ENCODE peak calls at places on chromosome 16, in eight cellular contexts. Y is NCI-H510A, T is H54, J is D341Med, H is iPS-NIHi11, O is transverse colon, C is fibroblast of lung, I is glutamatergic neuron. Z is an unnamed sample.

GRCh38 chr16:17313085-17313611 is 157.6 kb downstream of the XYLT1 start:
- DNase-seq in C (peak), O (peak), Y (no peak), I (no peak), H (no peak), J (no peak), T (no peak), Z (no peak)

GRCh38 chr16:26995522-26995921 is 71.2 kb upstream of the C16orf82 start:
- DNase-seq in Y (no peak), C (no peak), O (no peak), T (no peak), I (no peak), J (no peak), H (no peak), Z (no peak)

GRCh38 chr16:84190731-84191388 is at the start of gene ADAD2:
- DNase-seq in Y (no peak), I (no peak), H (peak), J (no peak), T (no peak), C (no peak), O (no peak), Z (no peak)

GRCh38 chr16:14399397-14400284 is 230.4 kb downstream of the PARN start:
- DNase-seq in T (no peak), H (peak), O (no peak), J (no peak), C (peak), Y (no peak), I (no peak), Z (peak)

GRCh38 chr16:87414251-87414680 is 22.1 kb downstream of the MAP1LC3B start:
- DNase-seq in I (no peak), C (no peak), J (no peak), O (no peak), H (no peak), Y (no peak), T (no peak), Z (no peak)

GRCh38 chr16:2474877-2475412 is at the start of gene TBC1D24:
- DNase-seq in O (peak), C (peak), H (peak), Y (peak), T (peak), J (peak), I (peak), Z (peak)

GRCh38 chr16:28879261-28879840 is 1.1 kb downstream of the ATP2A1 start:
- DNase-seq in J (no peak), C (no peak), H (peak), O (peak), I (peak), Y (no peak), T (no peak), Z (no peak)

GRCh38 chr16:20904507-20905079 is 4.0 kb downstream of the LYRM1 start:
- DNase-seq in H (no peak), T (no peak), Y (no peak), C (peak), I (no peak), J (no peak), O (no peak), Z (peak)

GRCh38 chr16:24849641-24850040 is 3.9 kb downstream of the SLC5A11 start:
- DNase-seq in Y (no peak), J (no peak), C (no peak), H (no peak), T (no peak), O (no peak), I (no peak), Z (no peak)

GRCh38 chr16:24516900-24517669 is 22.3 kb upstream of the RBBP6 start:
- DNase-seq in J (peak), Y (peak), O (peak), I (peak), T (peak), H (peak), C (peak), Z (peak)

GRCh38 chr16:2838928-2839327 is 8.8 kb downstream of the ZG16B start:
- DNase-seq in H (peak), Y (no peak), T (peak), J (peak), O (peak), C (peak), I (peak), Z (peak)

GRCh38 chr16:77443834-77444460 is 9.1 kb upstream of the ADAMTS18 start:
- DNase-seq in I (no peak), C (no peak), Y (no peak), T (no peak), H (no peak), J (no peak), O (no peak), Z (no peak)

GRCh38 chr16:82260212-82260795 is 90.3 kb upstream of the MPHOSPH6 start:
- DNase-seq in J (no peak), C (no peak), Y (no peak), H (no peak), I (no peak), T (no peak), O (no peak), Z (no peak)

GRCh38 chr16:85360323-85361277 is 248.3 kb upstream of the CIBAR2 start:
- DNase-seq in I (peak), O (peak), T (no peak), C (no peak), J (peak), Y (peak), H (no peak), Z (no peak)

GRCh38 chr16:27230562-27230991 is 27.3 kb downstream of the KDM8 start:
- DNase-seq in J (no peak), Y (no peak), T (no peak), O (peak), H (no peak), I (no peak), C (no peak), Z (no peak)

GRCh38 chr16:12551946-12552345 is 251.7 kb downstream of the CPPED1 start:
- DNase-seq in C (no peak), I (no peak), J (no peak), O (no peak), H (no peak), Y (no peak), T (no peak), Z (no peak)

GRCh38 chr16:600781-601180 is 10.9 kb downstream of the RAB40C start:
- DNase-seq in C (peak), T (no peak), J (peak), Y (no peak), I (no peak), H (peak), O (no peak), Z (no peak)

Z was measured in MG63.